ENCODE peak calls at places on chromosome 20, in five cellular contexts. N, D, F, W and S are unnamed samples.

GRCh38 chr20:21862224-21862927 is 156.9 kb downstream of the PAX1 start:
- DNase-seq in N (no peak), D (no peak), F (no peak), W (peak; percentile 67), S (no peak)

GRCh38 chr20:50913976-50914375 is 17.3 kb downstream of the ADNP start:
- DNase-seq in N (no peak), D (no peak), F (peak; percentile 88), W (no peak), S (peak; percentile 65)

GRCh38 chr20:41377275-41377674 is 10.7 kb upstream of the EMILIN3 start:
- DNase-seq in N (no peak), D (no peak), F (no peak), W (no peak), S (no peak)

GRCh38 chr20:47276856-47277541 is 79.5 kb downstream of the ZMYND8 start:
- DNase-seq in N (peak; percentile 86), D (peak; percentile 82), F (peak; percentile 91), W (no peak), S (no peak)

GRCh38 chr20:44309763-44310663 is 989 bp downstream of the FITM2 start:
- DNase-seq in N (no peak), D (no peak), F (peak; percentile 87), W (peak; percentile 12), S (no peak)

GRCh38 chr20:31674895-31675827 is 37.4 kb downstream of the COX4I2 start:
- DNase-seq in N (peak; percentile 72), D (peak; percentile 90), F (peak; percentile 88), W (no peak), S (no peak)

GRCh38 chr20:17570347-17571152 is 675 bp downstream of the DSTN start:
- DNase-seq in N (no peak), D (peak; percentile 68), F (peak; percentile 41), W (peak; percentile 69), S (no peak)

GRCh38 chr20:41316009-41316408 is 1.5 kb downstream of the ZHX3 start:
- DNase-seq in N (no peak), D (no peak), F (no peak), W (no peak), S (no peak)

GRCh38 chr20:25303292-25304024 is 55.6 kb downstream of the PYGB start:
- DNase-seq in N (no peak), D (no peak), F (no peak), W (no peak), S (no peak)

GRCh38 chr20:23242104-23242503 is 108.5 kb upstream of the NXT1 start:
- DNase-seq in N (no peak), D (no peak), F (no peak), W (no peak), S (no peak)

GRCh38 chr20:10597637-10598036 is 76.2 kb downstream of the JAG1 start:
- DNase-seq in N (no peak), D (no peak), F (no peak), W (no peak), S (no peak)

GRCh38 chr20:7710440-7710839 is 229.8 kb downstream of the HAO1 start:
- DNase-seq in N (no peak), D (no peak), F (peak; percentile 10), W (no peak), S (no peak)

GRCh38 chr20:2086177-2086979 is 15.2 kb upstream of the STK35 start:
- DNase-seq in N (no peak), D (no peak), F (no peak), W (no peak), S (no peak)

GRCh38 chr20:35561268-35561667 is 19.4 kb downstream of the ERGIC3 start:
- DNase-seq in N (no peak), D (peak; percentile 29), F (peak; percentile 34), W (peak; percentile 78), S (peak; percentile 11)

GRCh38 chr20:24139846-24140245 is 151.3 kb upstream of the GGTLC1 start:
- DNase-seq in N (no peak), D (no peak), F (no peak), W (no peak), S (no peak)

GRCh38 chr20:46985241-46985640 is 90.6 kb downstream of the EYA2 start:
- DNase-seq in N (no peak), D (no peak), F (no peak), W (no peak), S (no peak)

GRCh38 chr20:59662856-59663512 is 58.6 kb downstream of the PHACTR3 start:
- DNase-seq in N (no peak), D (no peak), F (no peak), W (no peak), S (no peak)

GRCh38 chr20:61757678-61758555 is 307.8 kb downstream of the TAF4 start:
- DNase-seq in N (no peak), D (peak; percentile 39), F (peak; percentile 58), W (no peak), S (no peak)

GRCh38 chr20:8473459-8473858 is 341.4 kb downstream of the PLCB1 start:
- DNase-seq in N (no peak), D (no peak), F (peak; percentile 6), W (no peak), S (no peak)

GRCh38 chr20:15937179-15937578 is 636.1 kb downstream of the KIF16B start:
- DNase-seq in N (no peak), D (no peak), F (no peak), W (peak; percentile 11), S (no peak)

GRCh38 chr20:60233006-60233405 is 274.8 kb downstream of the CDH26 start:
- DNase-seq in N (no peak), D (no peak), F (peak; percentile 51), W (no peak), S (no peak)

GRCh38 chr20:44967207-44967807 is 995 bp downstream of the STK4 start:
- DNase-seq in N (no peak), D (no peak), F (peak; percentile 35), W (no peak), S (no peak)

GRCh38 chr20:35561671-35562070 is 19.8 kb downstream of the ERGIC3 start:
- DNase-seq in N (no peak), D (peak; percentile 9), F (no peak), W (peak; percentile 64), S (no peak)

GRCh38 chr20:24755411-24755922 is 193.6 kb upstream of the CST7 start:
- DNase-seq in N (peak; percentile 70), D (no peak), F (no peak), W (no peak), S (no peak)

GRCh38 chr20:58550661-58551060 is 35.5 kb upstream of the APCDD1L start:
- DNase-seq in N (peak; percentile 61), D (no peak), F (peak; percentile 59), W (no peak), S (no peak)

GRCh38 chr20:50759678-50760077 is 28.3 kb downstream of the PARD6B start:
- DNase-seq in N (no peak), D (no peak), F (no peak), W (no peak), S (no peak)

GRCh38 chr20:2237059-2237458 is 58.7 kb upstream of the TGM3 start:
- DNase-seq in N (peak; percentile 96), D (peak; percentile 58), F (peak; percentile 98), W (peak; percentile 13), S (peak; percentile 90)

GRCh38 chr20:61788343-61788742 is 277.3 kb downstream of the TAF4 start:
- DNase-seq in N (no peak), D (no peak), F (no peak), W (no peak), S (no peak)

GRCh38 chr20:35954907-35955251 is 577 bp upstream of the SCAND1 start:
- DNase-seq in N (no peak), D (no peak), F (peak; percentile 60), W (no peak), S (no peak)

GRCh38 chr20:46406986-46407670 is 713 bp upstream of the ELMO2 start:
- DNase-seq in N (no peak), D (peak; percentile 74), F (no peak), W (peak; percentile 28), S (no peak)

GRCh38 chr20:47300071-47300470 is 56.4 kb downstream of the ZMYND8 start:
- DNase-seq in N (no peak), D (no peak), F (peak; percentile 77), W (no peak), S (no peak)

GRCh38 chr20:61804896-61805295 is 260.8 kb downstream of the TAF4 start:
- DNase-seq in N (no peak), D (no peak), F (peak; percentile 5), W (no peak), S (no peak)

GRCh38 chr20:11895832-11896484 is 21.7 kb upstream of the BTBD3 start:
- DNase-seq in N (no peak), D (no peak), F (peak; percentile 20), W (no peak), S (no peak)
- H3K4me3 ChIP-seq in N (no peak overlapping the region), D (no peak overlapping the region), F (no peak overlapping the region), W (no peak overlapping the region), S (no peak overlapping the region)

DNA sequence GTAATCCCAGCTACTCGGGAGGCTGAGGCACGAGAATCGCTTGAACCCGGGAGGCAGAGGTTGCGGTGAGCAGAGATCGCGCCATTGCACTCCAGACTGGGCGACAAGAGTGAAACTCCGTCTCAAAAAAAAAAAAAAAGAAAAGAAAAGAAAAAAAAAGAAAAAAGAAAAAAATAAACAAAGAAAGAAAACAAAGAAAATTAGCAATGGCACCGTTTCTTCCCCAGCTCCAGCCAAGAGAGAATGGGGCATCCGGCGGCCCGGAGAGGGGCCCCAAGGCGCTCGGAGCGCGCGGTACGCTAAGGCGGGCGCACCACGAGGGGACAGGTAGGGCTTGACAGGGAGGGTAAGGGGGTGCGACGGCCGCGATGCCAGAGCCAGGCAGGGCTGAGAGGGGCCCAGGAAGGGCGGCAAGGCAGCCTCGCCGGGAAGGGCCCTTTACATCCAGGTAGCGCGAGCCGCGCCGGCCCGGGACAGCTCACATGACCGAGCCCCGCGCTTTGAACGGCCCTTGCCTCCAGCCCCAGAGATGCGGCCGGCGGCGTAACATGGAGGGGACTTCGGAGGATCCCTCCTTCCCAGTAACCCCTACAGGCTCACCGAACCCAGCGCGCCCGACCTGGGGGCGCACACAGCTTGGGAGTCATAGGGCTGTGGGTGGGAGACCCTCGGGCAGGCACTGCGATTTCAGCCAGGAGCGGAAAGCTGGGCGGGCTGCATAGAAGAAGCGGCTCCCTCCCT is 1.4 kb downstream of the BMP7 start:
- DNase-seq in N (no peak), D (no peak), F (no peak), W (peak; percentile 71), S (no peak)
- H3K4me3 ChIP-seq in N (no peak overlapping the region), D (no peak overlapping the region), F (no peak overlapping the region), W (peak overlapping the region; percentile 88), S (peak overlapping the region; percentile 38)

GRCh38 chr20:63275825-63276224 is 3.2 kb downstream of the ARFGAP1 start:
- DNase-seq in N (no peak), D (no peak), F (no peak), W (no peak), S (no peak)
- H3K4me3 ChIP-seq in N (no peak overlapping the region), D (no peak overlapping the region), F (no peak overlapping the region), W (no peak overlapping the region), S (no peak overlapping the region)

DNA sequence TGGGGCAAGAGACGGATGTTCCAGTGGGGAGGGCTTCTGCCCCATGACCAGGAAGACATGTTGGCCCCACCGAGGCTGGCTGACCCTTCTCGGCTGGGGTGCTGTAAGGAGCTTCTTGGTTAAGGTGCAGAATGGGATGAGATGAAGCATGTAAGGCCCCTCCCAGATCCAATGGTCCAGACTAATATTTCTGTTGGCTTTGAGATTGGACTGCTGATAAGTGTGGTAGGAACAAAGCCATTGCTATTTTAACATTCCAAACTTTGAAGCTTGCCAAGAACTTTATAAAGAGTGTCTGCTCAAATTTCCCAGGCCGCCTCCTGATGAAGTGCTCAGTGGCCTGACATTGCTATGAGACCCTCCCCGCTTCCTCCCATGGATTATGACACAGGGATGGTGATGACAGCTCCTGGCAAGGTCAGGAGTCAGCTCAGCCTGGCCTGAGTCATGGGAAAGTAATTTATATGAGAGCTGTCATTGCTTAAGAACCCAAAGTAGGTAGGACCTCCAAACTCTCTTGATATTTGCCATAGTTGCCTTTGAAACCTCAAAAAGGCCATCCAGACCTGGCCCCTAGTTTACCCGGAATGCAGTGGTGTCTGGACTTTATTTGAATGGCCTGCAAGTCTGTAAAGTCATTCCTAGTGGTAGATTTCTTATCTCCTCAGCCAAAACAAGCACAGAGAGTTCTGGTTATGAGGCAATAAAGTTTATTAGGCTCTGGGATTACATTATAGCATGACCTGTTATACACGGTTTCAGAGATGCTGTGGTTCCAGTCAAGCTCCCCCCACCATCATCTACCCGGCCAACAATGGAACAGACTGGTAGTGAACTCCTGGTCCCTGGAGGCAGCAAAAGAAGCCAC is 55.2 kb downstream of the TGM2 start:
- DNase-seq in N (peak; percentile 87), D (peak; percentile 91), F (peak; percentile 99), W (no peak), S (peak; percentile 72)
- H3K4me3 ChIP-seq in N (no peak overlapping the region), D (no peak overlapping the region), F (no peak overlapping the region), W (no peak overlapping the region), S (no peak overlapping the region)